ENCODE peak calls at places on chromosomes 2 and 18, in six cellular contexts. F is K562, Y is GM12878, Q is GM12892, A is HepG2, T is H1. S is an unnamed sample.

GRCh38 chr2:23698116-23698732 is 228.7 kb downstream of the ATAD2B start:
- DNase-seq in F (no peak), Y (no peak), Q (no peak), A (no peak), T (no peak), S (no peak)

GRCh38 chr2:213016984-213017351 is 134.4 kb downstream of the IKZF2 start:
- DNase-seq in F (no peak), Y (no peak), Q (no peak), A (no peak), T (no peak), S (no peak)

GRCh38 chr2:64291181-64291580 is 147.0 kb upstream of the PELI1 start:
- DNase-seq in F (no peak), Y (no peak), Q (no peak), A (no peak), T (no peak), S (no peak)

GRCh38 chr2:197174539-197175094 is 136.0 kb downstream of the ANKRD44 start:
- DNase-seq in F (no peak), Y (no peak), Q (no peak), A (no peak), T (no peak), S (no peak)

GRCh38 chr2:100934504-100935371 is 67.4 kb upstream of the RPL31 start:
- DNase-seq in F (no peak), Y (no peak), Q (no peak), A (no peak), T (no peak), S (no peak)

GRCh38 chr2:27264253-27264752 is 1.5 kb upstream of the SLC30A3 start:
- DNase-seq in F (no peak), Y (no peak), Q (no peak), A (no peak), T (no peak), S (no peak)

GRCh38 chr2:130842770-130843169 is 6.1 kb downstream of the ARHGEF4 start:
- DNase-seq in F (no peak), Y (no peak), Q (no peak), A (no peak), T (no peak), S (no peak)

GRCh38 chr2:238158807-238159539 is at the start of gene ERFE:
- DNase-seq in F (peak; percentile 86), Y (no peak), Q (peak; percentile 67), A (no peak), T (no peak), S (peak; percentile 84)

GRCh38 chr2:200625317-200625716 is 39.5 kb downstream of the AOX1 start:
- DNase-seq in F (no peak), Y (no peak), Q (no peak), A (peak; percentile 32), T (no peak), S (no peak)

GRCh38 chr2:76711490-76711889 is 810.7 kb downstream of the LRRTM4 start:
- DNase-seq in F (no peak), Y (no peak), Q (no peak), A (no peak), T (no peak), S (no peak)

GRCh38 chr2:30655211-30655610 is 152.0 kb downstream of the CAPN13 start:
- DNase-seq in F (no peak), Y (no peak), Q (no peak), A (no peak), T (no peak), S (no peak)

GRCh38 chr2:128090575-128090908 is 458 bp upstream of the UGGT1 start:
- DNase-seq in F (no peak), Y (no peak), Q (no peak), A (no peak), T (no peak), S (no peak)

GRCh38 chr2:147487286-147487979 is 357.4 kb upstream of the ACVR2A start:
- DNase-seq in F (no peak), Y (no peak), Q (no peak), A (no peak), T (no peak), S (no peak)

GRCh38 chr2:71759056-71759455 is 305.7 kb downstream of the DYSF start:
- DNase-seq in F (no peak), Y (no peak), Q (no peak), A (no peak), T (no peak), S (no peak)

GRCh38 chr2:15763822-15764682 is 172.4 kb downstream of the DDX1 start:
- DNase-seq in F (no peak), Y (no peak), Q (no peak), A (no peak), T (no peak), S (no peak)

GRCh38 chr2:113826346-113827285 is 63.3 kb upstream of the ACTR3 start:
- DNase-seq in F (no peak), Y (no peak), Q (no peak), A (peak; percentile 56), T (no peak), S (no peak)

GRCh38 chr2:129179199-129179598 is 800.3 kb upstream of the RAB6C start:
- DNase-seq in F (no peak), Y (no peak), Q (no peak), A (no peak), T (no peak), S (no peak)

GRCh38 chr2:176106636-176107539 is at the start of gene HOXD11:
- DNase-seq in F (no peak), Y (no peak), Q (no peak), A (no peak), T (no peak), S (no peak)

GRCh38 chr2:59182249-59182648 is 941.1 kb upstream of the FANCL start:
- DNase-seq in F (peak; percentile 54), Y (no peak), Q (no peak), A (peak; percentile 22), T (peak; percentile 43), S (peak; percentile 3)

GRCh38 chr18:62281684-62282083 is 43.4 kb upstream of the TNFRSF11A start:
- DNase-seq in F (no peak), Y (no peak), Q (no peak), A (no peak), T (no peak), S (no peak)

GRCh38 chr2:143530753-143531152 is 401.5 kb downstream of the ARHGAP15 start:
- DNase-seq in F (no peak), Y (no peak), Q (no peak), A (no peak), T (no peak), S (no peak)

GRCh38 chr2:46825958-46826897 is 89.4 kb downstream of the MCFD2 start:
- DNase-seq in F (no peak), Y (no peak), Q (no peak), A (no peak), T (no peak), S (no peak)

GRCh38 chr2:182266909-182267308 is 159.9 kb downstream of the PDE1A start:
- DNase-seq in F (no peak), Y (no peak), Q (no peak), A (no peak), T (no peak), S (no peak)

GRCh38 chr2:55912926-55913325 is 10.7 kb downstream of the EFEMP1 start:
- DNase-seq in F (no peak), Y (no peak), Q (no peak), A (no peak), T (no peak), S (no peak)

GRCh38 chr2:216083464-216084279 is 2.0 kb downstream of the TMEM169 start:
- DNase-seq in F (no peak), Y (no peak), Q (no peak), A (peak; percentile 70), T (no peak), S (no peak)

GRCh38 chr2:240875228-240876034 is 6.8 kb downstream of the AGXT start:
- DNase-seq in F (no peak), Y (no peak), Q (no peak), A (no peak), T (no peak), S (no peak)
- TF ChIP-seq TAF1 in F (no peak), Y (no peak), Q (no peak), A (no peak), T (no peak), S (no peak)

GRCh38 chr18:75289762-75290161 is 79.2 kb downstream of the TSHZ1 start:
- DNase-seq in F (no peak), Y (no peak), Q (no peak), A (no peak), T (no peak), S (no peak)
- TF ChIP-seq POLR2A in F (no peak), Y (no peak), Q (no peak), A (no peak), T (no peak), S (no peak)

GRCh38 chr2:225512873-225513580 is 113.5 kb downstream of the NYAP2 start:
- DNase-seq in F (no peak), Y (no peak), Q (no peak), A (peak; percentile 4), T (no peak), S (no peak)
- TF ChIP-seq TAF1 in F (no peak), Y (no peak), Q (no peak), A (no peak), T (no peak), S (no peak)

GRCh38 chr2:152176113-152176714 is 651 bp upstream of the STAM2 start:
- DNase-seq in F (no peak), Y (no peak), Q (no peak), A (peak; percentile 34), T (no peak), S (no peak)

GRCh38 chr2:152175012-152175367 is 573 bp downstream of the STAM2 start:
- DNase-seq in F (no peak), Y (no peak), Q (no peak), A (no peak), T (no peak), S (no peak)

GRCh38 chr2:152171733-152172132 is 3.8 kb downstream of the STAM2 start:
- DNase-seq in F (no peak), Y (no peak), Q (no peak), A (no peak), T (no peak), S (no peak)

GRCh38 chr2:152174574-152174973 is 989 bp downstream of the STAM2 start:
- DNase-seq in F (no peak), Y (no peak), Q (no peak), A (no peak), T (no peak), S (no peak)

GRCh38 chr2:152175368-152176112 is at the start of gene STAM2:
- DNase-seq in F (peak; percentile 96), Y (peak; percentile 72), Q (peak; percentile 81), A (peak; percentile 89), T (peak; percentile 80), S (peak; percentile 82)
- TF ChIP-seq POLR2A in F (peak; percentile 98), Y (peak; percentile 93), Q (peak; percentile 93), A (peak; percentile 93), T (no peak), S (peak; percentile 90)

GRCh38 chr2:102070058-102070642 is 72.4 kb upstream of the IL1R1 start:
- DNase-seq in F (peak; percentile 61), Y (no peak), Q (no peak), A (peak; percentile 79), T (no peak), S (no peak)
- TF ChIP-seq TAF1 in F (no peak), Y (no peak), Q (no peak), A (peak; percentile 27), T (no peak), S (no peak)

DNA sequence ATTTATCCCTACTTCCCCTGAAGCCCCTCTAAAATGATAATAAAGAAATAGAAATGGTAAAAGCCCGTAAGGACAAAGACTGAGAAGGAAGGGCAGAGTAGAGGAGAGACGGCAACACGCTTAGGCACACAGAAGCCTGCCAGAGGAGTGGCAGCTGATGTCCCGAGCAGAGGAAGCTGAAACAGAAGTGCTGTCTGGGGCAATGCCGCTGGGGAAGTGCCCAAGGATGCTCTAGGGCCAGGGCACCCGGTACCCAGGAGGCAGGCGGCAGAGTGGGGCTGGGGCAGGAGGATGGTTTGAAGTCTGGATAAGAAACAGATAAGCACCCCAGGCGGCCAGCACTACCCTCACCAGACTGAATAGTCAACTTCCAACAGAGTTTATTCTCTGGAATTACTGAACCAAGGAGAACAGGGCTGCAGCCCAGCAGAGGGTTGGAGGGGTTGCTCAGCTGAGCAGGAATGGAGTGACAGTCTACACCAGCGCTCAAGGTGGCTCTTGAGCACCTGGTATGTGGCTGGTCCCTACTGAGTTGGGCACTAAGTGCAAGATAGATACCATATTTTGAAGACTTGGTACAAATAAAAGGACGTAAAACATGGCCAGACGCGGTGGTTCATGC is 22.4 kb downstream of the TMEM37 start:
- DNase-seq in F (no peak), Y (no peak), Q (no peak), A (no peak), T (no peak), S (no peak)
- TF ChIP-seq POLR2A in F (no peak), Y (no peak), Q (no peak), A (no peak), T (no peak), S (no peak)

S was measured in GM12891.